ENCODE peak calls at places on chromosomes 12 and 14, in five cellular contexts. A is MM.1S, I is PC-3, J is neural progenitor cell, M is SK-N-SH. N is an unnamed sample.

GRCh38 chr14:52853522-52853854 is 62.1 kb upstream of the GNPNAT1 start:
- DNase-seq in M (peak; percentile 25), I (no peak), A (no peak), J (no peak), N (no peak)

GRCh38 chr14:21123429-21123828 is 22.6 kb downstream of the TMEM253 start:
- DNase-seq in I (no peak), M (no peak), J (no peak), A (no peak), N (no peak)

GRCh38 chr12:74906224-74906623 is 303.4 kb downstream of the KCNC2 start:
- DNase-seq in M (no peak), A (no peak), I (no peak), J (peak; percentile 10), N (peak; percentile 5)

GRCh38 chr14:68283378-68284123 is 464.0 kb downstream of the RAD51B start:
- DNase-seq in M (no peak), I (no peak), J (no peak), A (no peak), N (no peak)

GRCh38 chr12:67469666-67470065 is 178.9 kb upstream of the DYRK2 start:
- DNase-seq in I (no peak), J (peak; percentile 49), M (no peak), A (no peak), N (no peak)

GRCh38 chr14:89489796-89490506 is 72.9 kb upstream of the FOXN3 start:
- DNase-seq in J (no peak), I (no peak), M (no peak), A (no peak), N (peak; percentile 54)

GRCh38 chr12:80041071-80041470 is 58.3 kb upstream of the OTOGL start:
- DNase-seq in J (peak; percentile 33), A (no peak), M (no peak), I (no peak), N (peak; percentile 10)

GRCh38 chr12:93167841-93168492 is 209.8 kb upstream of the NUDT4 start:
- DNase-seq in J (peak; percentile 84), M (no peak), A (peak; percentile 49), I (peak; percentile 43), N (peak; percentile 38)

GRCh38 chr12:21893924-21894323 is 47.3 kb downstream of the ABCC9 start:
- DNase-seq in J (no peak), M (no peak), I (no peak), A (no peak), N (no peak)

GRCh38 chr12:120290541-120291312 is 976 bp downstream of the RNU4-2 start:
- DNase-seq in M (no peak), I (no peak), J (peak; percentile 30), A (peak; percentile 26), N (peak; percentile 67)

DNA sequence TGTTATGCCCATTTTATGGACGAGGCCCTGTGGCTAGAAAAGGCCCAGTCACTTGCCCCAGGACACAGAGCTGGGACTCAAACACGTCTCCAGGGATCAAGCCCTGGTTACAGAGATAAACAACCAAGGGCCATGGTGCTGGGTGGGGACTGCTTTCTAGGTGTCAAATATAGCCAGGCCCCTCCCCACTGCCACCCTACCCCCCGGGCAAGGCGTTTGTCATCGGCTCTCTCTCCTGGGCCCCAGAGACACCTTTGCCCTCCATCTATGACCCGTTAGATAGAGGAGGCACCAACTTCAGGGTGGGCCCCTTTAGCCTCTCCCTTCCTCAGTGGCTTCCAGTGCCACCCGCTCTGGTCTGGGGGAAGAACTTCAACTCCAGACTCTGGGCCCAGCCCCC is 18.0 kb downstream of the LTBP2 start:
- DNase-seq in M (no peak), I (no peak), J (no peak), A (no peak), N (no peak)
- H3K27ac ChIP-seq in M (peak overlapping the region; percentile 88), I (no peak overlapping the region), J (no peak overlapping the region), A (no peak overlapping the region), N (peak overlapping the region; percentile 76)

DNA sequence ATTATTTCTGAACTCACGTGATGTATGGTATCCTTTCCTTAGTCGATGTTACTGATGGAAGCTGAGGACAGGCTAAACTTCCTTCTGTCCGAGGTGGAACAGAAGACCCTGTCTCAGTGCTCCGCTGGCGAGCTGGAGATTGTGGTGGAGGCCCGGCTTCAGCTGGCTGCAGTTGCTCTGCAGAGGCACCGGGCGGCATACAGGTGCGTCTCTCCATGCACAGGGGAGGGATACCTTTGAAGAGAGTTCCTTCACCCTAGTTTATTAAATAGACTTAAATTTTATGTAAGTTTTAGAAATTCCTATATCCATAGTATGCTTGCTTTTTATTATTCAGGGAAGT is 186.7 kb upstream of the NEDD1 start:
- DNase-seq in A (peak; percentile 84), J (no peak), I (peak; percentile 57), M (no peak), N (peak; percentile 46)
- H3K4me3 ChIP-seq in A (peak overlapping the region; percentile 67), J (no peak overlapping the region), I (peak overlapping the region; percentile 73), M (peak overlapping the region; percentile 39), N (peak overlapping the region; percentile 73)

DNA sequence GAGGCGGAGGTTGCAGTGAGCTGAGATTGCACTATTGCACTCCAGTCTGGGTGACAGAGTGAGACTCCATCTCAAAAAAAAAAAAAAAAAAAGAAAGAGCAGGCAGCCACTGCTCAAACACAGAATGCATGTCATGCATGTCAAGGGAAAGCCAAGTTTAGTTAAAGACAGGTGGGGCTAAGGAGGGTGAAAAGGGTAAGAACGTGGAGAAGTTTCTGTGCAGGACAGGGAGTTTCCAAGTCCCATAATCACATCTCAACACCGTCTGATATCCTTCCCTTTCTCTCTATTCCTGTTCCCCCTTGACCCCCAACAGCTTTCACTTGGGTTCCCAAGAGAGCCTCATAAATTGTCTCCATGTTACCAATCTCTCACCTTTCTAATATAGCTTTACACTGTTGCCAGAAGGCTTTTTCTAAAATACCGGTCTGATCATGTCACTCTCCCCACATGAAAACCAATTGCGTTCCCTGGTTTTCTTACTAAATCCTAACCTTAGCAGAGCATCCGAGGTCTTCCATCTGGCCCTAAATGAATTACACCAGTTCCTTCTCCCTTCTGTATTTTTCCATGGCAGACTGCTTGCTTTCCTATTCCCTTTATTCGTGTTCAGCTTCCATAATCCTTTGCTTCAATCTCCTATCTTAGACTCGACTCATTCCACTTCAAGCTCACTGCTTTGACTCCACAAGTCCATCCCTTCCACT is 37.0 kb downstream of the LIMA1 start:
- DNase-seq in M (no peak), J (no peak), I (no peak), A (no peak), N (peak; percentile 38)
- H3F3A ChIP-seq in M (peaks cover 49% of the 10 kb centered on the region), J (no peaks in the 10 kb centered on the region), I (peaks cover 15% of the 10 kb centered on the region), A (no peaks in the 10 kb centered on the region), N (peaks cover 39% of the 10 kb centered on the region)

DNA sequence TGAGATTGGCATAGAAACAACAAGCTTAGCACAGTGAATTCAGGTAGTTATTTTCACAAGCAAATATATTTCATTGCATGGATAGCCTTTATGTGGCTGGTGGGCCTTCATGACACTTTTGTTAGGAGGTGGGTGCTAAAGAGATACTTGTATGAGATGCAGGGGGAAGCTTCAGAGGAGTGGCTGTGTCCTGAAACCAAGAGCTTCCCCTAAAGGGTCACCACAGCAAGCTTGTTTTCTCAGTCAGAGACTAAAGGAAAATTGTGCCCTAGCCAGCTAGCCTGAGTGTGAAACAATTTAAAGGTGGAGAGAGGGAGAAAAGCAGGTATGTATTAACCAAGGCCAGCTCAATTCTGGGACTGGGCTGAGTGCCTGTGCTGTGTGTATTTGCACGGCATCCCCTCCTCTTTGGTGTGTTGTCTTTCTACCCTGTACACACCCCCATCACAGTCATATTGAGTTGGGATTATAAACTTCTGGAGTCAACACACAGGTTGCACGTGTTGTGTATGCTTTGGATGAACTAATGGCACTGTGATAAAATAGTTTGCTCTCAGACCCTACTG is 79.2 kb downstream of the RASSF8 start:
- DNase-seq in J (no peak), A (no peak), M (no peak), I (no peak), N (no peak)
- H3K27ac ChIP-seq in J (no peak overlapping the region), A (no peak overlapping the region), M (no peak overlapping the region), I (no peak overlapping the region), N (no peak overlapping the region)

GRCh38 chr14:104931771-104932675 is 7.3 kb downstream of the PLD4 start:
- DNase-seq in M (no peak), A (no peak), J (peak; percentile 45), I (no peak), N (no peak)
- H3K4me3 ChIP-seq in M (peak overlapping the region; percentile 62), A (no peak overlapping the region), J (peak overlapping the region; percentile 54), I (no peak overlapping the region), N (no peak overlapping the region)

DNA sequence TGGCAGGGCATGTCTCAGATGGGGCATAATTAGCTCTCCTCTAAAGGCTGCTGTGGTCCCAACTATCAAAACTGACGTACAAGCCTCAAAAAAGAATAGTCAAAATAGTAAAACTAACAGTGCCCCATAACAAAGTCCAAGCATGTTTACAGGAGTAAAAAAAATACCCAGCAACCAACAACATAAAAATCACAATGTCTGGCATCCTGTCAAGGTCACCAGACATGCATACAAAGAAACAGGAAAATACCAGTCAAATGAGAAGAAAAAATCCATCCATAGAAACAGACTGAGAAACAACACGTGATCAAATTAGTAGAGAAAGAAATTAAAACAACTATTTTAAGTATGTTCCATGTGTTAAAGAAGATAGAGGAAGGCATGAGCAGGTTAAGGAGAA is 131.2 kb upstream of the C14orf180 start:
- DNase-seq in J (no peak), I (no peak), M (no peak), A (no peak), N (no peak)
- H3F3A ChIP-seq in J (peaks cover 6% of the 10 kb centered on the region), I (no peaks in the 10 kb centered on the region), M (no peaks in the 10 kb centered on the region), A (no peaks in the 10 kb centered on the region), N (no peaks in the 10 kb centered on the region)

GRCh38 chr12:46556820-46557524 is 184.4 kb upstream of the SLC38A2 start:
- DNase-seq in A (no peak), M (no peak), J (no peak), I (peak; percentile 96), N (peak; percentile 97)
- H3K27ac ChIP-seq in A (no peak overlapping the region), M (peak overlapping the region; percentile 100), J (no peak overlapping the region), I (peak overlapping the region; percentile 96), N (peak overlapping the region; percentile 94)